ENCODE peak calls at places on chromosomes 11 and 22, in seven cellular contexts. U is NCI-H1092, B is colonic mucosa, V is AG08396, M is Calu3, A is ACHN, K is ELR. E is an unnamed sample.

GRCh38 chr11:17351510-17352176 is at the start of gene NCR3LG1:
- DNase-seq in U (no peak), K (peak; percentile 75), A (peak; percentile 71), B (peak; percentile 85), M (peak; percentile 43), V (peak; percentile 79), E (peak; percentile 87)

GRCh38 chr22:42931421-42932196 is 74.5 kb upstream of the ARFGAP3 start:
- DNase-seq in M (no peak), V (no peak), B (no peak), A (no peak), U (no peak), K (no peak), E (no peak)

GRCh38 chr11:120601566-120601965 is 90.0 kb downstream of the GRIK4 start:
- DNase-seq in B (no peak), U (no peak), V (peak; percentile 30), K (peak; percentile 10), M (no peak), A (no peak), E (no peak)

GRCh38 chr22:27752141-27752540 is 49.4 kb downstream of the MN1 start:
- DNase-seq in U (no peak), M (no peak), B (no peak), K (no peak), A (no peak), V (no peak), E (no peak)

GRCh38 chr22:36452473-36453265 is 28.8 kb downstream of the TXN2 start:
- DNase-seq in B (no peak), A (no peak), M (no peak), K (no peak), V (no peak), U (no peak), E (no peak)

GRCh38 chr11:17760102-17761029 is 25.8 kb downstream of the KCNC1 start:
- DNase-seq in A (peak; percentile 38), V (peak; percentile 77), K (peak; percentile 59), B (peak; percentile 66), M (peak; percentile 70), U (peak; percentile 48), E (peak; percentile 27)

GRCh38 chr11:75014129-75014528 is 25.4 kb downstream of the NEU3 start:
- DNase-seq in M (no peak), U (no peak), B (no peak), V (peak; percentile 85), K (peak; percentile 65), A (peak; percentile 11), E (peak; percentile 71)

GRCh38 chr11:123214396-123214795 is 19.3 kb upstream of the CLMP start:
- DNase-seq in B (no peak), M (no peak), U (no peak), K (no peak), V (no peak), A (no peak), E (no peak)

GRCh38 chr22:50610581-50610980 is 10.0 kb downstream of the MAPK8IP2 start:
- DNase-seq in B (no peak), K (no peak), M (no peak), U (no peak), A (no peak), V (no peak), E (no peak)

GRCh38 chr22:39675907-39676306 is 105.4 kb downstream of the CACNA1I start:
- DNase-seq in V (no peak), K (no peak), B (no peak), A (no peak), M (no peak), U (no peak), E (no peak)

E was measured in OCI-M1.